ENCODE peak calls at places on chromosomes 4 and X, in seven cellular contexts. X is cardiac muscle cell, C is thoracic aorta, Z is GM06990, Q is psoas muscle, V is esophagus squamous epithelium, L is lung. N is an unnamed sample.

GRCh38 chrX:17692709-17693346 is 44.5 kb upstream of the SCML1 start:
- DNase-seq in X (peak; percentile 45), C (no peak), Z (no peak), Q (no peak), V (no peak), L (no peak), N (peak; percentile 29)

GRCh38 chr4:162497564-162498167 is 333.9 kb upstream of the FSTL5 start:
- DNase-seq in X (peak; percentile 77), C (no peak), Z (no peak), Q (no peak), V (no peak), L (no peak), N (peak; percentile 47)

GRCh38 chrX:69362889-69363288 is 141.2 kb upstream of the NALF2 start:
- DNase-seq in X (no peak), C (no peak), Z (peak; percentile 18), Q (no peak), V (no peak), L (no peak), N (no peak)

GRCh38 chr4:139808381-139809206 is 143.0 kb downstream of the MGST2 start:
- DNase-seq in X (peak; percentile 72), C (no peak), Z (no peak), Q (no peak), V (no peak), L (no peak), N (no peak)

GRCh38 chr4:93825551-93826216 is 2.9 kb upstream of the ATOH1 start:
- DNase-seq in X (no peak), C (no peak), Z (no peak), Q (no peak), V (no peak), L (no peak), N (peak; percentile 61)

GRCh38 chrX:29487714-29488113 is 727.6 kb upstream of the MAGEB2 start:
- DNase-seq in X (no peak), C (no peak), Z (no peak), Q (no peak), V (no peak), L (no peak), N (no peak)

GRCh38 chr4:176792348-176793059 is at the start of gene VEGFC:
- DNase-seq in X (peak; percentile 87), C (no peak), Z (no peak), Q (peak; percentile 61), V (no peak), L (peak; percentile 44), N (peak; percentile 38)

GRCh38 chr4:186765138-186765537 is 41.5 kb upstream of the FAT1 start:
- DNase-seq in X (no peak), C (no peak), Z (no peak), Q (peak; percentile 24), V (no peak), L (no peak), N (no peak)

GRCh38 chrX:114028907-114029662 is 554.8 kb upstream of the HTR2C start:
- DNase-seq in X (no peak), C (no peak), Z (no peak), Q (no peak), V (no peak), L (no peak), N (no peak)

GRCh38 chr4:139367421-139368090 is 65.3 kb upstream of the NDUFC1 start:
- DNase-seq in X (no peak), C (no peak), Z (no peak), Q (no peak), V (no peak), L (no peak), N (no peak)

GRCh38 chr4:85233516-85233915 is 241.4 kb upstream of the ARHGAP24 start:
- DNase-seq in X (no peak), C (no peak), Z (no peak), Q (no peak), V (no peak), L (no peak), N (no peak)

GRCh38 chr4:140952709-140953108 is 180.6 kb downstream of the RNF150 start:
- DNase-seq in X (no peak), C (no peak), Z (no peak), Q (no peak), V (no peak), L (no peak), N (peak; percentile 69)

GRCh38 chr4:85929926-85930325 is 429.9 kb downstream of the MAPK10 start:
- DNase-seq in X (peak; percentile 23), C (no peak), Z (no peak), Q (no peak), V (no peak), L (peak; percentile 42), N (no peak)

GRCh38 chrX:51568586-51568985 is 50.1 kb downstream of the CENPVL3 start:
- DNase-seq in X (no peak), C (no peak), Z (no peak), Q (no peak), V (no peak), L (no peak), N (peak; percentile 92)

GRCh38 chr4:7068883-7069282 is 1.0 kb upstream of the GRPEL1 start:
- DNase-seq in X (peak; percentile 62), C (no peak), Z (no peak), Q (no peak), V (no peak), L (no peak), N (no peak)

GRCh38 chrX:71547339-71547738 is 14.4 kb downstream of the OGT start:
- DNase-seq in X (no peak), C (no peak), Z (no peak), Q (no peak), V (no peak), L (no peak), N (no peak)

GRCh38 chr4:15543537-15544195 is 74.0 kb downstream of the CC2D2A start:
- DNase-seq in X (no peak), C (no peak), Z (no peak), Q (no peak), V (no peak), L (no peak), N (no peak)

GRCh38 chr4:78309352-78309751 is 242.2 kb upstream of the ANXA3 start:
- DNase-seq in X (no peak), C (no peak), Z (no peak), Q (no peak), V (no peak), L (no peak), N (no peak)

GRCh38 chrX:320126-320783 is 1.7 kb upstream of the GTPBP6 start:
- DNase-seq in X (no peak), C (no peak), Z (no peak), Q (peak; percentile 25), V (no peak), L (no peak), N (no peak)

GRCh38 chr4:118967393-118967792 is 78.7 kb downstream of the SYNPO2 start:
- DNase-seq in X (no peak), C (no peak), Z (peak; percentile 4), Q (no peak), V (no peak), L (no peak), N (peak; percentile 37)

GRCh38 chr4:6104541-6105130 is 86.4 kb upstream of the C4orf50 start:
- DNase-seq in X (no peak), C (no peak), Z (no peak), Q (no peak), V (no peak), L (no peak), N (no peak)

DNA sequence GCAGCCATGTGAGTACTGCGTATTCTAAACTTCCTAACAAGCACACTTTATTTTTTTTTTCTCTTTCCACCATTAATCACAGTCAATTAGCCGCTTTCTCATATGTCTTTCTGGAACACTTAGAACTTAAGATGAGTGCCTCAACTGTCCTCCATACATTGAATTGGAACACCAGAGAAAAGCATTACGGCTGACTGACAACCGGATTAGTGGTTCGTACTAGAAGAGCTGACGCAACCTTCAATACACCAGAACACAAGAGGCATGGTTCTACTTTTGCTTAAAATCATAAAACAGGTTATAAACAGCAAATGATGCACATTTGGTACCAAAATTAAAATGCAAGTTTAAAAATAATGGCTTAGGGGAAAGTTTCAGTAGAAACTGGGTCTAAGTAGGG is 3.3 kb downstream of the TMEM47 start:
- DNase-seq in X (peak; percentile 9), C (no peak), Z (no peak), Q (no peak), V (no peak), L (no peak), N (peak; percentile 0)
- TF ChIP-seq CTCF in X (no peak), C (no peak), Z (no peak), Q (no peak), V (no peak), L (no peak), N (no peak)

GRCh38 chrX:149505671-149506070 is 565 bp upstream of the IDS start:
- DNase-seq in X (no peak), C (no peak), Z (no peak), Q (no peak), V (no peak), L (no peak), N (no peak)
- H3K4me3 ChIP-seq in X (peak overlapping the region; percentile 55), C (peak overlapping the region; percentile 80), Z (no peak overlapping the region), Q (peak overlapping the region; percentile 76), V (peak overlapping the region; percentile 75), L (no peak overlapping the region), N (no peak overlapping the region)

GRCh38 chr4:2829933-2830451 is 13.7 kb upstream of the ADD1 start:
- DNase-seq in X (no peak), C (no peak), Z (no peak), Q (no peak), V (no peak), L (no peak), N (no peak)

GRCh38 chr4:2829321-2829932 is 14.2 kb upstream of the ADD1 start:
- DNase-seq in X (no peak), C (no peak), Z (no peak), Q (no peak), V (no peak), L (no peak), N (no peak)

GRCh38 chr4:2827071-2827873 is 16.4 kb upstream of the ADD1 start:
- DNase-seq in X (no peak), C (no peak), Z (peak; percentile 9), Q (no peak), V (no peak), L (no peak), N (no peak)

GRCh38 chr4:2828758-2829181 is 14.9 kb upstream of the ADD1 start:
- DNase-seq in X (no peak), C (no peak), Z (no peak), Q (no peak), V (no peak), L (no peak), N (no peak)

GRCh38 chr4:2827874-2828751 is 15.5 kb upstream of the ADD1 start:
- DNase-seq in X (no peak), C (no peak), Z (peak; percentile 4), Q (no peak), V (no peak), L (no peak), N (no peak)
- H3K36me3 ChIP-seq in X (no peaks in the 10 kb centered on the region), C (no peaks in the 10 kb centered on the region), Z (peaks cover 48% of the 10 kb centered on the region), Q (peaks cover 2% of the 10 kb centered on the region), V (peaks cover 95% of the 10 kb centered on the region), L (peaks cover 9% of the 10 kb centered on the region), N (peaks cover 67% of the 10 kb centered on the region)

DNA sequence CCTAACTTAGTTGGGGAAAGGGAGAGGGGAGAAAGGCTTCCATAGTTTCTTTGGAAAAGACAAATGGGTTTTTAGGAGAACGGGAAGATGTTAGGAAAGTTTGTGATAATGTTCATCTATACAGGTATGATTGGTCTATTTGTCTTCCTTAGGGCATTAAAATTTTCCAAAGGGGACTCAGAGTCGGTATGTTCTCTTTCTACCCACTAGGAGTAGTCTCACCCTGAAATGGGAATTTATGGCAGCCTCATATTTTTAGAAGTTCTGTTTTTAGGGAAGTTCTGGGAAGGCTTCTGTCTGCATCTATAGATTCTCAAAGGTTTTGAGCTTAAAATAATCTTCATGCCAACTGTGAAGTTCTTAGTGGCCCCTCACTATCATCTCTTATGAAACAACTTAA is 637.3 kb downstream of the ADGRL3 start:
- DNase-seq in X (no peak), C (no peak), Z (no peak), Q (no peak), V (no peak), L (no peak), N (no peak)
- TF ChIP-seq CTCF in X (no peak), C (no peak), Z (no peak), Q (no peak), V (no peak), L (no peak), N (no peak)

N was measured in bronchial epithelial cell.